ENCODE peak calls at places on chromosomes 13 and 19, in six cellular contexts. One of them, this sample, is unnamed.

GRCh38 chr19:8145969-8146368 is 3.4 kb downstream of the FBN3 start:
- DNase-seq in AG04450: no peak
- DNase-seq in WERI-Rb-1: peak
- DNase-seq in coronary artery: no peak
- DNase-seq in IMR-90: no peak
- DNase-seq in heart right ventricle: no peak
- DNase-seq in this sample: no peak

GRCh38 chr19:28196961-28197360 is 1016.0 kb downstream of the UQCRFS1 start:
- DNase-seq in WERI-Rb-1: peak
- DNase-seq in IMR-90: no peak
- DNase-seq in coronary artery: no peak
- DNase-seq in heart right ventricle: no peak
- DNase-seq in AG04450: no peak
- DNase-seq in this sample: no peak

GRCh38 chr13:109938255-109938936 is 152.0 kb upstream of the IRS2 start:
- DNase-seq in coronary artery: no peak
- DNase-seq in AG04450: peak
- DNase-seq in IMR-90: peak
- DNase-seq in heart right ventricle: no peak
- DNase-seq in WERI-Rb-1: no peak
- DNase-seq in this sample: no peak

GRCh38 chr13:101529419-101529818 is 76.9 kb downstream of the ITGBL1 start:
- DNase-seq in IMR-90: peak
- DNase-seq in AG04450: peak
- DNase-seq in heart right ventricle: no peak
- DNase-seq in coronary artery: no peak
- DNase-seq in WERI-Rb-1: no peak
- DNase-seq in this sample: no peak

GRCh38 chr13:102847272-102848234 is 1.7 kb downstream of the ERCC5 start:
- DNase-seq in coronary artery: no peak
- DNase-seq in heart right ventricle: no peak
- DNase-seq in AG04450: no peak
- DNase-seq in WERI-Rb-1: no peak
- DNase-seq in IMR-90: peak
- DNase-seq in this sample: no peak

GRCh38 chr13:47133024-47133445 is 236.2 kb upstream of the HTR2A start:
- DNase-seq in IMR-90: no peak
- DNase-seq in heart right ventricle: no peak
- DNase-seq in coronary artery: no peak
- DNase-seq in AG04450: no peak
- DNase-seq in WERI-Rb-1: no peak
- DNase-seq in this sample: no peak

GRCh38 chr19:443005-443404 is 17.8 kb downstream of the SHC2 start:
- DNase-seq in AG04450: no peak
- DNase-seq in WERI-Rb-1: no peak
- DNase-seq in coronary artery: no peak
- DNase-seq in IMR-90: no peak
- DNase-seq in heart right ventricle: no peak
- DNase-seq in this sample: no peak

GRCh38 chr19:30792561-30793505 is 420.6 kb downstream of the ZNF536 start:
- DNase-seq in WERI-Rb-1: no peak
- DNase-seq in heart right ventricle: no peak
- DNase-seq in IMR-90: no peak
- DNase-seq in coronary artery: no peak
- DNase-seq in AG04450: no peak
- DNase-seq in this sample: no peak

GRCh38 chr13:79995334-79995733 is 345.6 kb downstream of the SPRY2 start:
- DNase-seq in heart right ventricle: no peak
- DNase-seq in AG04450: no peak
- DNase-seq in IMR-90: peak
- DNase-seq in WERI-Rb-1: no peak
- DNase-seq in coronary artery: no peak
- DNase-seq in this sample: no peak

GRCh38 chr13:32446220-32446619 is 18.3 kb upstream of the N4BP2L1 start:
- DNase-seq in coronary artery: no peak
- DNase-seq in IMR-90: no peak
- DNase-seq in AG04450: no peak
- DNase-seq in heart right ventricle: no peak
- DNase-seq in WERI-Rb-1: no peak
- DNase-seq in this sample: no peak

GRCh38 chr19:41623360-41623759 is 3.5 kb downstream of the CEACAM4 start:
- DNase-seq in AG04450: no peak
- DNase-seq in WERI-Rb-1: no peak
- DNase-seq in IMR-90: no peak
- DNase-seq in coronary artery: no peak
- DNase-seq in heart right ventricle: no peak
- DNase-seq in this sample: no peak

GRCh38 chr13:32309812-32310706 is 5.1 kb downstream of the ZAR1L start:
- DNase-seq in AG04450: peak
- DNase-seq in heart right ventricle: no peak
- DNase-seq in WERI-Rb-1: peak
- DNase-seq in IMR-90: peak
- DNase-seq in coronary artery: no peak
- DNase-seq in this sample: peak

GRCh38 chr19:7595466-7596133 is at the start of gene CAMSAP3:
- DNase-seq in coronary artery: no peak
- DNase-seq in AG04450: no peak
- DNase-seq in heart right ventricle: no peak
- DNase-seq in WERI-Rb-1: peak
- DNase-seq in IMR-90: no peak
- DNase-seq in this sample: no peak

GRCh38 chr13:114065141-114065925 is 67.1 kb downstream of the RASA3 start:
- DNase-seq in heart right ventricle: peak
- DNase-seq in WERI-Rb-1: no peak
- DNase-seq in IMR-90: peak
- DNase-seq in coronary artery: peak
- DNase-seq in AG04450: peak
- DNase-seq in this sample: peak

GRCh38 chr13:114063545-114064515 is 68.6 kb downstream of the RASA3 start:
- DNase-seq in WERI-Rb-1: no peak
- DNase-seq in heart right ventricle: peak
- DNase-seq in coronary artery: peak
- DNase-seq in IMR-90: peak
- DNase-seq in AG04450: no peak
- DNase-seq in this sample: no peak

GRCh38 chr13:114065926-114066774 is 66.3 kb downstream of the RASA3 start:
- DNase-seq in AG04450: no peak
- DNase-seq in heart right ventricle: no peak
- DNase-seq in IMR-90: no peak
- DNase-seq in WERI-Rb-1: no peak
- DNase-seq in coronary artery: no peak
- DNase-seq in this sample: peak

GRCh38 chr13:114062754-114063153 is 69.7 kb downstream of the RASA3 start:
- DNase-seq in IMR-90: no peak
- DNase-seq in AG04450: no peak
- DNase-seq in coronary artery: no peak
- DNase-seq in WERI-Rb-1: no peak
- DNase-seq in heart right ventricle: no peak
- DNase-seq in this sample: no peak

DNA sequence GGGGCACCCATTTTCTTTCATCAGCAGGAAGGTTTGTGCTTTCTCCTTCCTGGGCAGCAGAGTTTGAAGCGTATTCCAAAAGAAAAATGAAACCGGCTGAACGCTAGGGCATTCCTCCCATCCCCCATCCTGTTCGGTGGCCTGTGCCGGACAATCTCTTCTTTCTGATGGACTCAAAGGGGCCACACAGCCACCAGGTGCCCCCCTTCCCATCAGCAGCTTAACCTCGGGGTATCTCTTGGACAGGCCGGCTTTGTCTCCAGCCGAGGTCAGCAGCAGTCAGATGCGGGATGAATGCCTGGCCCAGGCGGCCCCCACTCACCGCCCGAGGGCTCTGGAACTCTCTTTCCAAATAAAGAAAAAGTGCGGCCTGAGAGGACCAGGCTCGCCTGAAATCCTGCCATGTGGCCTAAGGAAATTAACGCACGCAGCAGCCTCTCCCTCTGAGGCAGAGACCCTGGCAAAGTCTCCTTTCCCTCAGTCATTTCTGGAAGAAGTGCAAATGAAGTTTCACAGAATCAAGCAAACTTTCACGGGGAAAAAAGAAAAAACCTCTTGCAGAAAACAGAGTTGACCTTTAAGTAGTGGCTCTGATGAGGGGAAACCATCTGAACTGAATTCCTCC is 67.8 kb downstream of the RASA3 start:
- DNase-seq in coronary artery: no peak
- DNase-seq in IMR-90: peak
- DNase-seq in WERI-Rb-1: no peak
- DNase-seq in heart right ventricle: no peak
- DNase-seq in AG04450: no peak
- DNase-seq in this sample: no peak
- H3K4me3 ChIP-seq in coronary artery: peak
- H3K4me3 ChIP-seq in IMR-90: peak
- H3K4me3 ChIP-seq in WERI-Rb-1: no peak
- H3K4me3 ChIP-seq in heart right ventricle: peak
- H3K4me3 ChIP-seq in AG04450: peak
- H3K4me3 ChIP-seq in this sample: peak

GRCh38 chr19:49362048-49362925 is at the start of gene TEAD2:
- DNase-seq in AG04450: no peak
- DNase-seq in WERI-Rb-1: peak
- DNase-seq in coronary artery: peak
- DNase-seq in heart right ventricle: peak
- DNase-seq in IMR-90: peak
- DNase-seq in this sample: no peak

GRCh38 chr19:49361438-49362047 is 673 bp downstream of the TEAD2 start:
- DNase-seq in coronary artery: peak
- DNase-seq in heart right ventricle: peak
- DNase-seq in AG04450: peak
- DNase-seq in IMR-90: peak
- DNase-seq in WERI-Rb-1: peak
- DNase-seq in this sample: no peak

GRCh38 chr19:49357186-49357585 is 5.0 kb downstream of the TEAD2 start:
- DNase-seq in IMR-90: no peak
- DNase-seq in WERI-Rb-1: no peak
- DNase-seq in coronary artery: no peak
- DNase-seq in AG04450: no peak
- DNase-seq in heart right ventricle: no peak
- DNase-seq in this sample: no peak

GRCh38 chr19:49362926-49363264 is 679 bp upstream of the TEAD2 start:
- DNase-seq in heart right ventricle: peak
- DNase-seq in AG04450: no peak
- DNase-seq in IMR-90: peak
- DNase-seq in coronary artery: no peak
- DNase-seq in WERI-Rb-1: no peak
- DNase-seq in this sample: no peak

GRCh38 chr19:49359851-49360845 is 2.1 kb downstream of the TEAD2 start:
- DNase-seq in coronary artery: no peak
- DNase-seq in WERI-Rb-1: no peak
- DNase-seq in IMR-90: no peak
- DNase-seq in heart right ventricle: no peak
- DNase-seq in AG04450: no peak
- DNase-seq in this sample: no peak
- H3K27ac ChIP-seq in coronary artery: peak
- H3K27ac ChIP-seq in WERI-Rb-1: no peak
- H3K27ac ChIP-seq in IMR-90: peak
- H3K27ac ChIP-seq in heart right ventricle: no peak
- H3K27ac ChIP-seq in AG04450: no peak
- H3K27ac ChIP-seq in this sample: no peak

GRCh38 chr13:113078895-113079720 is 26.5 kb upstream of the F7 start:
- DNase-seq in IMR-90: no peak
- DNase-seq in coronary artery: no peak
- DNase-seq in WERI-Rb-1: no peak
- DNase-seq in AG04450: no peak
- DNase-seq in heart right ventricle: no peak
- DNase-seq in this sample: peak
- H3K4me3 ChIP-seq in IMR-90: no peak
- H3K4me3 ChIP-seq in coronary artery: no peak
- H3K4me3 ChIP-seq in WERI-Rb-1: no peak
- H3K4me3 ChIP-seq in AG04450: no peak
- H3K4me3 ChIP-seq in heart right ventricle: no peak
- H3K4me3 ChIP-seq in this sample: no peak

DNA sequence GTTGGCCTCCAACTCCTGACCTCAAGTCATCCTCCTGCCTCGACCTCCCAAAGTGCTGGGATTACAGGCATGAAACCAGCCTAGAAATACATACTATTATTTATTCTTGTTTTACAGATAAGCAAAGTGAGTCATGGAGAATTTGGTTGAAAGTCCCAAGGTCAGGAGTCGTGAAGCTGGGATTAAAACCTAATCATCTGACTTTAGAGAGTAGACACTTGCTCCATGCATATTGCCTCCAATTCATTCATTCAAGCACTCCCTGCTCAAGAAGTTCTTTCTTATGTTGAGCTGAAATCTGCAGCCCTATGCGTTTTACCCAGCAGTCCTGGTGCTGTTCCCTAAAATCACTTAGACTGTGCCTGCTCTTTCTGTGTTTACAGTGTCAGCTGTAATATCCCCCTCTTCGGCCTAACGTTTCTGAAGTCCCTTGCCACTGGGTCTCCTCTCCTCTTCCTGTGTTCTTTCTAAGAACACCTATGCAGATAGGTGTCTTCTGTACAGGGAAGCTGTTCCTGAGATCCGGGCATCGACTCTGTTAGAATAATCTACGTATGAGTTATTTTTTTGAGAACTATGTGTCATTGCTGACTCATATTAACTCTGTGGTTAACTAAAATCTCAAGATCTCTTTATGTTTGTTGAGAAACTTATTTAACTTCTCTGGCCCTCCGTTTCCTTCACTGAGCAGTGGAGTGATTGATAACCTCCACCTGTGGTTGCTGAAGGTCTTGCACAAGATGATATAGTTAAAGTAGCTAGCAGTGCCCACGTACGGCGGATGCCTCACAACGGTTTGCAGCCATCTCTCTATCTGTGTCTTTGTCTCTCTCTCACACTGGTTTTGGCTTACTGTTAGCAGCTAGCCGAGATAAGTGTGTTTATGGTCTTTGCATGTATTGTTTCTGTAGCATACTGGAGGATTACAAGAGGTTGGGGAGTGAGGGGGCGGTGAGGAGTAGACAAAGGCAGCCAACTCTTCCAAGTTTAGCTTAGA is 4.6 kb downstream of the ALOX5AP start:
- DNase-seq in IMR-90: peak
- DNase-seq in coronary artery: no peak
- DNase-seq in WERI-Rb-1: no peak
- DNase-seq in heart right ventricle: no peak
- DNase-seq in AG04450: peak
- DNase-seq in this sample: peak
- H3K27ac ChIP-seq in IMR-90: peak
- H3K27ac ChIP-seq in coronary artery: no peak
- H3K27ac ChIP-seq in WERI-Rb-1: no peak
- H3K27ac ChIP-seq in heart right ventricle: no peak
- H3K27ac ChIP-seq in AG04450: peak
- H3K27ac ChIP-seq in this sample: peak

GRCh38 chr19:17610384-17610783 is 54.9 kb downstream of the COLGALT1 start:
- DNase-seq in heart right ventricle: no peak
- DNase-seq in AG04450: no peak
- DNase-seq in coronary artery: no peak
- DNase-seq in IMR-90: peak
- DNase-seq in WERI-Rb-1: no peak
- DNase-seq in this sample: no peak
- H3K4me3 ChIP-seq in heart right ventricle: no peak
- H3K4me3 ChIP-seq in AG04450: no peak
- H3K4me3 ChIP-seq in coronary artery: no peak
- H3K4me3 ChIP-seq in IMR-90: no peak
- H3K4me3 ChIP-seq in WERI-Rb-1: no peak
- H3K4me3 ChIP-seq in this sample: no peak

This sample was measured in CD8-positive, alpha-beta T cell.